ENCODE peak calls at places on chromosomes 7 and 10, in eight cellular contexts. G is endothelial cell, T is cardiac muscle cell, V is heart left ventricle, X is BE2C, K is upper lobe of right lung, P is GM12865, F is transverse colon. Q is an unnamed sample.

GRCh38 chr7:33773053-33773452 is 132.3 kb upstream of the BMPER start:
- DNase-seq in F (no peak), K (no peak), X (no peak), V (no peak), P (no peak), T (no peak), G (no peak), Q (no peak)

GRCh38 chr10:124446830-124447740 is 2.8 kb downstream of the NKX1-2 start:
- DNase-seq in T (no peak), K (no peak), F (no peak), P (no peak), X (no peak), G (no peak), V (no peak), Q (no peak)

GRCh38 chr10:20855398-20856038 is 41.6 kb downstream of the NEBL start:
- DNase-seq in G (no peak), P (no peak), T (no peak), V (no peak), F (no peak), X (no peak), K (no peak), Q (no peak)

GRCh38 chr7:40469481-40469880 is 334.7 kb downstream of the SUGCT start:
- DNase-seq in T (no peak), G (no peak), X (no peak), V (no peak), P (no peak), K (no peak), F (no peak), Q (no peak)

GRCh38 chr7:22962775-22963358 is 51.1 kb downstream of the HYCC1 start:
- DNase-seq in P (no peak), K (no peak), T (no peak), F (no peak), X (no peak), V (no peak), G (no peak), Q (no peak)

GRCh38 chr10:114189700-114190099 is 10.5 kb downstream of the TDRD1 start:
- DNase-seq in V (no peak), K (no peak), X (no peak), G (no peak), F (no peak), P (no peak), T (no peak), Q (no peak)

GRCh38 chr7:100510437-100511239 is 26.9 kb downstream of the NYAP1 start:
- DNase-seq in X (no peak), T (no peak), G (no peak), P (no peak), F (no peak), V (peak), K (no peak), Q (no peak)

GRCh38 chr7:140512317-140513000 is 33.2 kb upstream of the MKRN1 start:
- DNase-seq in K (peak), T (peak), V (no peak), X (peak), P (no peak), G (no peak), F (peak), Q (no peak)

GRCh38 chr7:82241371-82241770 is 202.2 kb downstream of the CACNA2D1 start:
- DNase-seq in F (no peak), G (no peak), T (no peak), P (no peak), K (no peak), V (no peak), X (no peak), Q (no peak)

GRCh38 chr10:1737222-1738061 is at the start of gene ADARB2:
- DNase-seq in F (no peak), P (peak), V (peak), T (peak), K (no peak), G (peak), X (peak), Q (peak)

GRCh38 chr10:15245530-15245929 is 77.0 kb upstream of the NMT2 start:
- DNase-seq in V (no peak), T (peak), X (peak), G (peak), F (no peak), K (no peak), P (peak), Q (no peak)

GRCh38 chr10:70475661-70476060 is 2.9 kb upstream of the PALD1 start:
- DNase-seq in G (no peak), T (no peak), K (no peak), X (no peak), P (no peak), F (no peak), V (peak), Q (no peak)

GRCh38 chr7:93894966-93895650 is 4.6 kb upstream of the TFPI2 start:
- DNase-seq in T (no peak), V (no peak), P (no peak), X (no peak), K (no peak), G (no peak), F (no peak), Q (no peak)

GRCh38 chr7:38410056-38410455 is 136.6 kb upstream of the TARP start:
- DNase-seq in X (no peak), F (no peak), T (no peak), G (no peak), V (no peak), K (no peak), P (no peak), Q (no peak)

GRCh38 chr10:123926401-123927264 is 35.0 kb upstream of the CPXM2 start:
- DNase-seq in T (no peak), X (no peak), G (no peak), K (no peak), F (no peak), V (no peak), P (peak), Q (no peak)

GRCh38 chr10:108392286-108392685 is 1227.8 kb upstream of the SORCS1 start:
- DNase-seq in T (no peak), G (no peak), V (no peak), P (no peak), X (no peak), F (no peak), K (no peak), Q (no peak)

GRCh38 chr10:91613411-91614253 is 19.2 kb downstream of the PPP1R3C start:
- DNase-seq in K (no peak), F (no peak), G (no peak), V (no peak), P (no peak), T (no peak), X (peak), Q (no peak)

GRCh38 chr10:112778579-112778978 is 171.5 kb upstream of the TCF7L2 start:
- DNase-seq in K (no peak), G (no peak), V (no peak), P (no peak), X (no peak), F (no peak), T (no peak), Q (no peak)

GRCh38 chr7:22720791-22721786 is 5.9 kb upstream of the IL6 start:
- DNase-seq in P (no peak), F (no peak), V (no peak), G (no peak), T (no peak), K (no peak), X (no peak), Q (no peak)

GRCh38 chr10:19226025-19226424 is 177.4 kb downstream of the MALRD1 start:
- DNase-seq in X (no peak), V (no peak), P (no peak), F (no peak), T (no peak), K (no peak), G (no peak), Q (no peak)

GRCh38 chr10:19231034-19231433 is 182.4 kb downstream of the MALRD1 start:
- DNase-seq in X (no peak), T (no peak), V (no peak), G (no peak), P (no peak), K (no peak), F (no peak), Q (no peak)
- TF ChIP-seq CTCF in X (no peak), T (no peak), V (no peak), G (no peak), P (no peak), K (no peak), F (no peak), Q (no peak)

GRCh38 chr10:90470971-90471370 is 386.9 kb downstream of the HTR7 start:
- DNase-seq in V (no peak), T (no peak), G (no peak), P (no peak), X (no peak), K (no peak), F (no peak), Q (no peak)
- TF ChIP-seq CTCF in V (no peak), T (no peak), G (no peak), P (no peak), X (no peak), K (no peak), F (no peak), Q (no peak)

DNA sequence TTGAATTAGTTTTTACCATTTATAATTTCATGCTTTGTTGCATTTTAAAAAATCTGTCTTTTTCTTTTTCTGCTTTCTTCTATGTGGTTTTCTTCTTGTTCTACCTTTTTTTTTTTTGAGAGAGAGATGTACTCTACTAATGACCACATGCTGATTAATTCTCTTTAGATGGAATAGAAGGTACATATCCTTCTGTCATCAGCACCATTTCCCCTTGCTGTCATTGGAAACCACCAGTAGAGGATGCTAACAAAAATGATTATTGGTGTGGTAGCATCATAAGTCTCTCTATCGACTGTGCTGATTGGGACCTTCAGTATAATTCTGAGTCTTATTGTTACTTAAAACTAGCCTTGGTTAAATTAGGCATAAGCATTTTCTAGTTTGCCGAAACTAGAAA is 3.6 kb downstream of the ZEB1 start:
- DNase-seq in X (no peak), P (peak), K (no peak), V (no peak), T (no peak), G (no peak), F (no peak), Q (no peak)
- TF ChIP-seq CTCF in X (peak), P (peak), K (peak), V (no peak), T (peak), G (no peak), F (no peak), Q (no peak)

DNA sequence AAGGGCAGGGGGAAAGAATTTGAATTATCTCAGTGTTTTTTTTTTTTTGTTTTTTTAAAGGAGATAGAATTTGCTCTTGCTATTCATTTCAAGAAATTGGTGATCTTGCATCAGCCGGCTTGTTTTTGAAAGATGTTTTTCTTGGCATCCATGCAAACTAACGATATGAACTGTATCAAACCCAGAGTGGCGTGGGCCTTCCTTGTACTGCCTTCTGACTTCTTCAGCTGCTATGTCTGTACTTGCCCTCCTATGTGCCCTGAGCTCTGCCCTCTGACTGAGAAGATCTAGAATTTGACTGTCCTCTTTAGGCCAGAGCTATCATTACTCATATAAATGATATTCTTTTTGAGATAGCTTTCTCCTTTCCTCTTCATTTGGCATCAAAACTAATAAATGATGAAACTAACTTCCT is 183.1 kb downstream of the EXOC4 start:
- DNase-seq in V (no peak), T (no peak), F (no peak), K (no peak), P (no peak), G (no peak), X (no peak), Q (no peak)
- TF ChIP-seq CTCF in V (no peak), T (no peak), F (no peak), K (no peak), P (no peak), G (no peak), X (no peak), Q (no peak)

GRCh38 chr10:84837041-84837766 is 508.8 kb downstream of the CCSER2 start:
- DNase-seq in F (no peak), T (peak), G (no peak), X (no peak), P (no peak), K (no peak), V (no peak), Q (peak)
- TF ChIP-seq CTCF in F (no peak), T (no peak), G (no peak), X (no peak), P (no peak), K (no peak), V (no peak), Q (no peak)

GRCh38 chr10:34286136-34286739 is 528.9 kb downstream of the PARD3 start:
- DNase-seq in K (no peak), T (no peak), G (no peak), P (no peak), V (no peak), X (no peak), F (no peak), Q (no peak)

GRCh38 chr10:34282186-34282585 is 532.9 kb downstream of the PARD3 start:
- DNase-seq in T (no peak), V (no peak), P (no peak), F (no peak), X (no peak), K (no peak), G (no peak), Q (no peak)

GRCh38 chr10:34275626-34276025 is 539.5 kb downstream of the PARD3 start:
- DNase-seq in T (no peak), V (no peak), X (no peak), F (no peak), G (no peak), K (no peak), P (no peak), Q (no peak)

GRCh38 chr10:34281661-34282060 is 533.4 kb downstream of the PARD3 start:
- DNase-seq in V (no peak), T (no peak), X (no peak), G (no peak), P (no peak), F (no peak), K (no peak), Q (no peak)

DNA sequence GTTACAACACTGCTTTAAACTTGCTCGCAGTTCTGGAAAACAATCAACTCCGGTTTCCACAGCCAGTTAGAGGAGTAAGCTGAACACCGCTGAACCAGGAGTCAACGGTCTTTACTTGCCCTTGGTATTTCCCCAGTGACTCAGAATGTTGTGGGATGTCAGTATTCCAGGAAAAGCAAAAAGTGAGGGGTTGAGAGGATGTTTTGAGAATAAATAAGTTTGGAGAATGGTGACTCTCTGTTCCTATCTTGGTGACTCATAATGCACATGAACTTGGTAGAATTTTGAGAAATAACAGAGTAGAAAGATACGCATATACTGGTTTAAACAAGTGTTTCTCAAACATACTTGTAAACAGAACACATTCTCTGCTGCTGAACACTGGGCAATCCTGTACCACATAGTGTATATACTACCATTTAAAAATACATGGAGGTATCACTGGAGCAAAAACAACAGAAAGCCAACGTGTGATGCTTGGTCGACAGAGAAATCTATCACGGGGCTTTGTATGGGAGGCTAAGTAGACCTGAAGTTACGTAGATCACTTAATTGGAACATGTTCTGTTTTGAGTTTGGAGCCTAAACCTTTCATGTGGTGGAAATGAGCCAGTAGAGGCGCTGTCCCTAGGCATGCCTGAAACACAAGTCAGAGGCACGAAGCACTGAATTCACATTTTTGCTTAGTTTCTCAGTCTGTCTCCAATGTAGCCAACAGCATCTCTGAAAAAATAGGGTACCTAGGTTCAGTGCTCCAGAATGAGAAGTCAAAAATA is 534.3 kb downstream of the PARD3 start:
- DNase-seq in G (no peak), P (no peak), K (no peak), X (no peak), V (no peak), T (no peak), F (no peak), Q (no peak)
- TF ChIP-seq CTCF in G (no peak), P (no peak), K (no peak), X (peak), V (no peak), T (peak), F (no peak), Q (no peak)

DNA sequence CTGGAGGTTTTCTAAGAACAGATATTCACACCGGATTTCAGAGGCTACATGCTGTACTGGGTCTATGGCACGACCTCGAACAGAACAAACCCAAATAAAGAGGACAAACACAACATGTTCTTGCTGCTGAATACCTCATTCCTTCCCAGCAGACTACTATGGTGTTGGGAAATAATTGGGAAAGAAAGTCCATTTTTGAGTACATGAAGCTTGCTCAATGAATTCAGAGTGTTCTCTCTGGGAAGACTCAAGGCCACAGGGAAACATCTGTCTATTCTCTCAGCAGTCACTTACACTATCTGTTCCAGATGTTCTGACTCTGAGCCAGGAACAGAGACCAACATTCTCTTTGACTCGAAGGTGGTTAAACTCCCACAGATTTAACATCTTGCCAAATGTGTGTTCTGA is 30.9 kb downstream of the LAMB1 start:
- DNase-seq in V (no peak), F (no peak), G (no peak), K (no peak), T (no peak), P (no peak), X (no peak), Q (no peak)
- TF ChIP-seq CTCF in V (no peak), F (no peak), G (no peak), K (no peak), T (no peak), P (no peak), X (no peak), Q (no peak)

GRCh38 chr7:134947831-134948230 is 38.5 kb upstream of the AGBL3 start:
- DNase-seq in F (no peak), T (no peak), G (no peak), V (no peak), K (no peak), P (no peak), X (no peak), Q (no peak)
- TF ChIP-seq CTCF in F (no peak), T (no peak), G (no peak), V (no peak), K (no peak), P (no peak), X (no peak), Q (no peak)

GRCh38 chr10:46293832-46294640 is 7.2 kb downstream of the ANTXRL start:
- DNase-seq in T (no peak), G (peak), K (peak), P (no peak), V (no peak), X (no peak), F (peak), Q (no peak)
- TF ChIP-seq CTCF in T (peak), G (no peak), K (no peak), P (no peak), V (no peak), X (peak), F (no peak), Q (no peak)

GRCh38 chr7:151018421-151019129 is 5.7 kb downstream of the ATG9B start:
- DNase-seq in G (no peak), F (no peak), X (no peak), T (peak), V (no peak), K (no peak), P (no peak), Q (no peak)
- TF ChIP-seq CTCF in G (peak), F (no peak), X (no peak), T (no peak), V (no peak), K (no peak), P (no peak), Q (no peak)